ENCODE peak calls at places on chromosomes 4 and X, in eight cellular contexts. R is osteoblast; A is stimulated activated CD4-positive, alpha-beta T cell treated with anti-CD3 and anti-CD28 coated beads, Interleukin-4, amount 100 ng/mL, for 1 hour; Y is occipital lobe; T is cardiac fibroblast; N is heart left ventricle; J is NAMALWA; C is ecto neural progenitor cell. U is an unnamed sample.
A peak's percentile ranks its signal among the peaks of the same experiment; 100 is the strongest.

GRCh38 chr4:41365726-41366125 is 109.0 kb downstream of the UCHL1 start:
- DNase-seq in Y (peak; percentile 88), T (no peak), R (no peak), C (no peak), N (no peak), A (no peak), J (no peak), U (no peak)

GRCh38 chrX:56726609-56727008 is 2.4 kb upstream of the NBDY start:
- DNase-seq in N (no peak), J (peak; percentile 67), Y (no peak), T (peak; percentile 62), C (no peak), R (peak; percentile 37), A (no peak), U (no peak)

GRCh38 chr4:2135083-2135482 is 76.0 kb downstream of the NAT8L start:
- DNase-seq in Y (no peak), A (no peak), T (peak; percentile 61), J (peak; percentile 14), R (no peak), C (no peak), N (no peak), U (no peak)

GRCh38 chr4:47287735-47288134 is 175.8 kb downstream of the COMMD8 start:
- DNase-seq in C (no peak), J (no peak), Y (no peak), T (peak; percentile 68), R (peak; percentile 72), N (no peak), A (no peak), U (no peak)

GRCh38 chr4:117477925-117478324 is 392.5 kb upstream of the TRAM1L1 start:
- DNase-seq in Y (no peak), N (no peak), R (no peak), T (no peak), C (no peak), A (no peak), J (no peak), U (no peak)

GRCh38 chrX:67780694-67781109 is 236.9 kb downstream of the AR start:
- DNase-seq in C (no peak), T (peak; percentile 97), A (no peak), Y (peak; percentile 5), N (peak; percentile 82), J (no peak), R (peak; percentile 45), U (peak; percentile 75)

GRCh38 chr4:88706574-88706973 is 8.9 kb upstream of the NAP1L5 start:
- DNase-seq in J (peak; percentile 7), T (peak; percentile 83), R (peak; percentile 58), C (no peak), A (no peak), Y (no peak), N (peak; percentile 28), U (no peak)

GRCh38 chr4:69823481-69824186 is 36.3 kb downstream of the SULT1E1 start:
- DNase-seq in R (no peak), Y (no peak), C (no peak), T (peak; percentile 53), N (no peak), J (peak; percentile 54), A (peak; percentile 46), U (no peak)

GRCh38 chrX:40784516-40785151 is 49.3 kb upstream of the MED14 start:
- DNase-seq in A (no peak), R (no peak), T (no peak), N (no peak), J (no peak), Y (no peak), C (no peak), U (no peak)

GRCh38 chr4:101127176-101127790 is 220.0 kb downstream of the PPP3CA start:
- DNase-seq in A (no peak), T (no peak), J (peak; percentile 31), R (peak; percentile 1), Y (no peak), C (no peak), N (no peak), U (no peak)

GRCh38 chrX:69236641-69237040 is 71.4 kb upstream of the PJA1 start:
- DNase-seq in R (peak; percentile 71), A (no peak), Y (no peak), T (no peak), N (no peak), C (no peak), J (no peak), U (no peak)

GRCh38 chr4:148299337-148299736 is 142.9 kb downstream of the NR3C2 start:
- DNase-seq in N (no peak), T (no peak), Y (no peak), R (no peak), J (no peak), C (no peak), A (no peak), U (no peak)

GRCh38 chr4:10093801-10094552 is 22.6 kb downstream of the WDR1 start:
- DNase-seq in A (no peak), N (no peak), T (peak; percentile 86), R (peak; percentile 97), C (no peak), Y (no peak), J (no peak), U (peak; percentile 45)

GRCh38 chrX:21638311-21638710 is 19.8 kb downstream of the KLHL34 start:
- DNase-seq in R (peak; percentile 61), A (no peak), N (no peak), T (peak; percentile 54), C (no peak), Y (no peak), J (no peak), U (no peak)

GRCh38 chr4:105520819-105521790 is 31.3 kb upstream of the ARHGEF38 start:
- DNase-seq in A (no peak), J (peak; percentile 76), C (peak; percentile 49), N (peak; percentile 20), Y (no peak), T (peak; percentile 62), R (peak; percentile 78), U (no peak)

GRCh38 chr4:147596976-147597375 is 20.2 kb upstream of the TMEM184C start:
- DNase-seq in Y (no peak), N (no peak), T (peak; percentile 78), J (no peak), C (no peak), R (no peak), A (no peak), U (no peak)

GRCh38 chr4:5571646-5572045 is 136.7 kb downstream of the EVC2 start:
- DNase-seq in N (no peak), T (no peak), J (no peak), R (no peak), Y (no peak), A (no peak), C (no peak), U (no peak)

GRCh38 chrX:129472116-129472515 is 51.2 kb downstream of the SMARCA1 start:
- DNase-seq in N (no peak), C (no peak), R (no peak), J (no peak), Y (no peak), A (no peak), T (peak; percentile 76), U (no peak)

GRCh38 chr4:186838295-186838694 is 114.6 kb upstream of the FAT1 start:
- DNase-seq in C (no peak), R (no peak), Y (no peak), J (no peak), N (no peak), A (no peak), T (no peak), U (no peak)

GRCh38 chr4:143667461-143667860 is 33.0 kb downstream of the FREM3 start:
- DNase-seq in Y (no peak), C (no peak), T (peak; percentile 92), N (peak; percentile 66), R (peak; percentile 26), A (no peak), J (no peak), U (no peak)

GRCh38 chr4:137312257-137312656 is 220.0 kb downstream of the PCDH18 start:
- DNase-seq in N (no peak), J (no peak), T (peak; percentile 71), A (no peak), C (no peak), Y (no peak), R (no peak), U (no peak)

GRCh38 chrX:141405486-141405877 is 163.2 kb upstream of the SPANXC start:
- DNase-seq in R (no peak), A (no peak), T (peak; percentile 72), N (no peak), C (no peak), Y (no peak), J (no peak), U (no peak)

GRCh38 chr4:20272411-20272872 is 20.7 kb downstream of the SLIT2 start:
- DNase-seq in N (no peak), T (peak; percentile 54), R (no peak), Y (no peak), C (no peak), J (no peak), A (no peak), U (no peak)

GRCh38 chr4:59936566-59936965 is 1263.6 kb upstream of the ADGRL3 start:
- DNase-seq in R (no peak), J (no peak), A (no peak), Y (no peak), N (no peak), C (no peak), T (no peak), U (no peak)

GRCh38 chr4:188660796-188661195 is 521.6 kb downstream of the TRIML1 start:
- DNase-seq in N (no peak), Y (peak; percentile 52), R (no peak), A (no peak), T (no peak), C (no peak), J (no peak), U (no peak)

GRCh38 chr4:6087669-6088068 is 69.4 kb upstream of the C4orf50 start:
- DNase-seq in N (no peak), C (peak; percentile 65), J (no peak), A (no peak), R (no peak), Y (peak; percentile 23), T (peak; percentile 14), U (no peak)

GRCh38 chr4:113179091-113179490 is 129.6 kb downstream of the ANK2 start:
- DNase-seq in A (no peak), J (no peak), Y (no peak), T (peak; percentile 27), N (no peak), R (peak; percentile 58), C (no peak), U (no peak)

GRCh38 chr4:8157944-8158709 is 486 bp downstream of the ABLIM2 start:
- DNase-seq in T (no peak), Y (no peak), A (no peak), R (peak; percentile 79), C (no peak), N (no peak), J (no peak), U (peak; percentile 63)

GRCh38 chr4:94356444-94356843 is 13.8 kb upstream of the HPGDS start:
- DNase-seq in T (no peak), R (no peak), A (no peak), J (no peak), C (no peak), Y (no peak), N (no peak), U (no peak)

GRCh38 chr4:130028552-130028951 is 932.6 kb downstream of the C4orf33 start:
- DNase-seq in R (no peak), C (no peak), Y (no peak), T (no peak), A (no peak), J (peak; percentile 52), N (no peak), U (no peak)

GRCh38 chrX:68440940-68441339 is 7.6 kb upstream of the OPHN1 start:
- DNase-seq in C (no peak), Y (no peak), R (no peak), N (peak; percentile 78), T (peak; percentile 60), J (no peak), A (no peak), U (no peak)

GRCh38 chr4:169854090-169854489 is 96.3 kb upstream of the HPF1 start:
- DNase-seq in Y (no peak), N (no peak), T (no peak), A (no peak), C (no peak), J (no peak), R (no peak), U (no peak)

GRCh38 chrX:149504226-149504914 is 736 bp downstream of the IDS start:
- DNase-seq in J (peak; percentile 83), T (peak; percentile 16), C (peak; percentile 54), N (no peak), A (peak; percentile 51), R (no peak), Y (no peak), U (no peak)

GRCh38 chr4:140374130-140374477 is 658 bp downstream of the SCOC start:
- DNase-seq in T (no peak), A (no peak), J (no peak), N (no peak), Y (no peak), R (no peak), C (no peak), U (no peak)

U was measured in Right ventricle myocardium inferior.